ENCODE peak calls at places on chromosome 5, in five cellular contexts. One of them, this sample, is unnamed.
A peak's percentile ranks its signal among the peaks of the same experiment; 100 is the strongest.

GRCh38 chr5:73917433-73917832 is 291.4 kb downstream of the ARHGEF28 start:
- DNase-seq in mesenchymal stem cell: no peak
- DNase-seq in H9: no peak
- DNase-seq in neuronal stem cell: no peak
- DNase-seq in trophoblast cell: no peak
- DNase-seq in this sample: no peak

GRCh38 chr5:37834542-37835399 is 5.1 kb downstream of the GDNF start:
- DNase-seq in mesenchymal stem cell: no peak
- DNase-seq in H9: peak; percentile 67
- DNase-seq in neuronal stem cell: no peak
- DNase-seq in trophoblast cell: no peak
- DNase-seq in this sample: no peak

GRCh38 chr5:68562308-68562707 is 346.8 kb downstream of the PIK3R1 start:
- DNase-seq in neuronal stem cell: no peak
- DNase-seq in mesenchymal stem cell: peak; percentile 55
- DNase-seq in trophoblast cell: no peak
- DNase-seq in H9: no peak
- DNase-seq in this sample: peak; percentile 44

GRCh38 chr5:107771926-107772325 is 101.2 kb upstream of the EFNA5 start:
- DNase-seq in mesenchymal stem cell: no peak
- DNase-seq in neuronal stem cell: no peak
- DNase-seq in H9: no peak
- DNase-seq in trophoblast cell: no peak
- DNase-seq in this sample: no peak

GRCh38 chr5:154370119-154370518 is 75.7 kb upstream of the SAP30L start:
- DNase-seq in H9: no peak
- DNase-seq in trophoblast cell: peak; percentile 12
- DNase-seq in neuronal stem cell: no peak
- DNase-seq in mesenchymal stem cell: peak; percentile 46
- DNase-seq in this sample: peak; percentile 56

GRCh38 chr5:133499896-133500295 is 112.4 kb downstream of the FSTL4 start:
- DNase-seq in H9: no peak
- DNase-seq in neuronal stem cell: no peak
- DNase-seq in mesenchymal stem cell: no peak
- DNase-seq in trophoblast cell: no peak
- DNase-seq in this sample: no peak

GRCh38 chr5:140833993-140834392 is at the start of gene PCDHA7:
- DNase-seq in mesenchymal stem cell: no peak
- DNase-seq in trophoblast cell: no peak
- DNase-seq in H9: no peak
- DNase-seq in neuronal stem cell: no peak
- DNase-seq in this sample: peak; percentile 2

GRCh38 chr5:548256-548655 is 24.0 kb upstream of the SLC9A3 start:
- DNase-seq in trophoblast cell: peak; percentile 17
- DNase-seq in mesenchymal stem cell: no peak
- DNase-seq in H9: no peak
- DNase-seq in neuronal stem cell: no peak
- DNase-seq in this sample: peak; percentile 19

GRCh38 chr5:99099691-99100090 is 170.9 kb upstream of the CHD1 start:
- DNase-seq in H9: no peak
- DNase-seq in mesenchymal stem cell: no peak
- DNase-seq in neuronal stem cell: no peak
- DNase-seq in trophoblast cell: no peak
- DNase-seq in this sample: no peak

GRCh38 chr5:90940227-90940995 is 381.8 kb downstream of the ADGRV1 start:
- DNase-seq in H9: peak; percentile 61
- DNase-seq in trophoblast cell: peak; percentile 34
- DNase-seq in neuronal stem cell: peak; percentile 50
- DNase-seq in mesenchymal stem cell: peak; percentile 35
- DNase-seq in this sample: peak; percentile 60

GRCh38 chr5:40485021-40485998 is 194.4 kb upstream of the PTGER4 start:
- DNase-seq in trophoblast cell: no peak
- DNase-seq in mesenchymal stem cell: no peak
- DNase-seq in neuronal stem cell: no peak
- DNase-seq in H9: no peak
- DNase-seq in this sample: no peak

GRCh38 chr5:136192526-136193395 is at the start of gene SMIM32:
- DNase-seq in mesenchymal stem cell: peak; percentile 30
- DNase-seq in trophoblast cell: no peak
- DNase-seq in neuronal stem cell: peak; percentile 51
- DNase-seq in H9: peak; percentile 65
- DNase-seq in this sample: no peak

DNA sequence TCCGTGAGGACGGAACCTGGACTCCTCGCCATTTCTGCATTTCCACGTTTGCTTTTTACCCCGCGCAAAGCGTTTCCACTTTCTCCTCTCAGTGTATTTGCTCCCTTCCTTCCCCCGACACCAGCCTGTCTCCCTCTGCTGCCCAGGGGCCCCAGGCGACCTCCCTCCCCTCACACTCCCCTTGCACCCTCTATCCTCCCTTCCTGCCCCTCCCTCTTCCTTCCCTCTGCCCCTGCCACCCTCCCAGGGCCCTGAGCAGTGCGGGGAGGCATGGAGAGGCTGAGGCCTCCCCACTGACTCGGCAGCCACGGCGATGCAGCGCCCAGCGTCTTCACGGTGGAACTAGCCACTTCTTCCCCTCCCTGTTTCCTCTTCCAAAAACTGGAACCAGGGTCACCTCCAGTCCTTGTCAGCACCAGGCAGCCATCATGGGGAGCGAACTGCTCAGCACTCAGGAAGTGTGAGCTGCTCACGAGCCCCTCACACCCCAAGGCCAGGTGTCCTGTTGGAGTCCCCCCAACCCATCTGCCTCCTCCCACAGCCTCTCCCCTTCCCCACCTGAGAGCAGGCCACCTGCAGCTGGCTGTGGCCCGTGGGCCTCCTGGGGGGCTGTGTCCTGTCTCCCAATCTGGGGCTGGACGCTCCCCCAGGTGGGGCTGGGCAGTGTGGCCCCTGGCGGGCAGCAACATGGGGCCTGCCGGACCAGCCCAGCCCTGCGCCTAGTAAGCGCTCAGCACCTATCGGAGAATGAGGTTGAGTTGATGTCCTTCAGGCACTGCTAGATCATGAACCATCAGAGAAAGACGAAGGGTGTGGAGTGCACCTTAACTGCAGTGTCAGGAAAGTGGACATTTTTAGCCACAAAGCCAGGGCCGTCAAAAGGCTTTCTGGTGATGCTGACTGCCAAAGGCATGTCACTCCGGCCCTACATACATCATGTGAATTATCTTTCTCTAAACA is 17.5 kb downstream of the UBE2QL1 start:
- DNase-seq in trophoblast cell: no peak
- DNase-seq in H9: no peak
- DNase-seq in neuronal stem cell: no peak
- DNase-seq in mesenchymal stem cell: no peak
- DNase-seq in this sample: no peak
- H3K14ac ChIP-seq in trophoblast cell: no peak overlapping the region
- H3K14ac ChIP-seq in H9: no peak overlapping the region
- H3K14ac ChIP-seq in neuronal stem cell: peak overlapping the region; percentile 67
- H3K14ac ChIP-seq in mesenchymal stem cell: no peak overlapping the region
- H3K14ac ChIP-seq in this sample: no peak overlapping the region

DNA sequence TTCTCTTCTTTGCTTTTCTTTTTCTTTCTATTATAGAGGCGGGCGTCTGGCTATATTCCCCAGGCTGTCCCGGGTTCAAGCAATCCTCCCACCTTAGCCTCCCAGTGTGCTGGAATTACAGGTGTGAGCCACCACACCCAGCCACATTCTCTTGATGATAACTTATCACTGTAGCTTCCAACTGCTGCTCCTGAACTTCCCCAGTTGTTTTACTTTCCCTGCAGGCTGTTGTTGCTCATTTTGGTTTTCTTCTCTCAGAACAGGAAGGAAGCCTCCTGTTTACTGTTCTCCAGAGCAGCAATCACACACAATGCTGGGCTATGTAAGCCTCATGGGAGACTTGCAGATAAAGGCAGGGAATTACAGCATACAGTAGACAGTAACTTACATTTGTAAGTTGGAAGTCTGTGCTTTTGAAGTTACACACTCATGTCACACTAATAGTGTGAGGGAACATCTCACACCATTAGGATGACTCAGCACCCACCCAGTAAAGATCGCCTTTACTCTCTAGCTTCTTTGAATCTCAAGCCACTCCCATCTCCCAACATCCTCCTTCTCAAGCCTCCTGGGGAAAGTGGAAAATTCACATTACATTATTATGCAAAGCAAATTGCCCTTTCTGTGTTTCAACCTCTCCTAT is 2216.5 kb upstream of the WWC1 start:
- DNase-seq in H9: peak; percentile 59
- DNase-seq in trophoblast cell: no peak
- DNase-seq in mesenchymal stem cell: peak; percentile 54
- DNase-seq in neuronal stem cell: peak; percentile 6
- DNase-seq in this sample: no peak
- H3K14ac ChIP-seq in H9: no peak overlapping the region
- H3K14ac ChIP-seq in trophoblast cell: no peak overlapping the region
- H3K14ac ChIP-seq in mesenchymal stem cell: no peak overlapping the region
- H3K14ac ChIP-seq in neuronal stem cell: no peak overlapping the region
- H3K14ac ChIP-seq in this sample: no peak overlapping the region

DNA sequence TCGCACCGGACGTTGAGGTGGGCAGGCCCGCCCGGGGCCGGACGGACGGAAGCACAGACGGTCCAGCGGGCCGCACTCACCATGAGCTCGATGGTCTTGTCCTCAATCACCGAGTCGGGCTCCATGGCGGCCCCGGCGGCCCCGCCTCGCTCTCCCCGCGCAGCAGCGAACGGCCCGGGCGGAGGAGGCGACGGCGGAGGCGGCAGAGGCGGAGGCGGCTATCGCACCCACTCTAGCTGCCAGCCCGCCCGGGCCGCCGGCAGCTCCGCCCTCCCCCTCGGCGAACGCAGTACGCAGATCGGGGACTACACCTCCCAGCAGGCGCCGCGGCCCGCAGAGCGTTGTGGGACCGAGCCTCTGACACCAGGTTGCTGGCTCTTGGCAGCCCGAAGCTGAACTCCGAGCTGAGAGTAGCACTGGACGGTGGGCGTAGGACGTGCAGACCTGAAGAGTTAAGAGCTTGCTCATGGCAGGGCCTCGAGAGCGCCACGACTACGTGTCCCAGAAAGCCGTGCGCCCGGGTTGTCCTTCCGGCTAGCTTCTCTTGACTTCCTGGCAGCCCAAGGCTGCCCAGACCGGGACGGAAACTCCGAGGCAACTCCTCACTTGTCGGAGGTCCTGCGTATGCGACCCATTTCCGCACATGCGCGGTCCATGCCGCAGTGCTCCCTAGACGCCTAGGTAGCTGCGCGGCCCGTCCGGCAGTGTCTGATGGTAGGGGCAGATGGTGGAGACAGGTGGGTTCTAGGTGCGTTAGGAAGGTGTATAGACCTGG is at the start of gene FBXW11:
- DNase-seq in mesenchymal stem cell: peak; percentile 98
- DNase-seq in neuronal stem cell: peak; percentile 93
- DNase-seq in trophoblast cell: peak; percentile 98
- DNase-seq in H9: peak; percentile 97
- DNase-seq in this sample: peak; percentile 97
- H3K14ac ChIP-seq in mesenchymal stem cell: no peak within 1 kb of the TSS
- H3K14ac ChIP-seq in neuronal stem cell: no peak within 1 kb of the TSS
- H3K14ac ChIP-seq in trophoblast cell: peak within 1 kb of the TSS; percentile 98
- H3K14ac ChIP-seq in H9: peak within 1 kb of the TSS; percentile 99
- H3K14ac ChIP-seq in this sample: peak within 1 kb of the TSS; percentile 100

DNA sequence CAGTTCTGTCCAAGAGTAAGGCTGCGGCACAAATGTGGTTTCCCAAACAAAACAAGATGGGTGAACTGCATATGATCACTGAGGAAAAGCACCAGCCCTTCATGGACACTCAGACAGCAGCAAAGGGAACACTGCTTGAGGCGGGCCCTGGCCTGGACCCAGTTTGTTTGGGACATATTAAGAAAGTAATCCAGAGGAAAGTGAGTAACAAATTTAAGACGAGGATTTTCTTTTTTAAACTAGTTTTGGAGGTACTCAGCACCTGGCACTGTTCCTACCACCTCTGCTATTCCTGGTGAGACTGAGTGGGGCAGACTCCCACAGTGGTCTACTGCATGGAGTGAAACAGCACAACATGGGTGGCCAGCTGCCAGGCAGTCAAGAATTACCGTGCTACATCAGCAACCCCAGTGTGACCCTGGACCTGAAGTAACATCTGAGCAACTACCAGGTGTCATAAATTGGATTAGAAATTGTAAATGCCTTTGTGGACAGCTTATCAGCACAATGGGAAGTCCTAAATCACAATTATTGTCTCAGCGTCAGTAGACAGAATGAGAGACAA is 28.5 kb downstream of the P4HA2 start:
- DNase-seq in trophoblast cell: no peak
- DNase-seq in mesenchymal stem cell: no peak
- DNase-seq in H9: no peak
- DNase-seq in neuronal stem cell: no peak
- DNase-seq in this sample: no peak
- H3K14ac ChIP-seq in trophoblast cell: no peak overlapping the region
- H3K14ac ChIP-seq in mesenchymal stem cell: no peak overlapping the region
- H3K14ac ChIP-seq in H9: no peak overlapping the region
- H3K14ac ChIP-seq in neuronal stem cell: no peak overlapping the region
- H3K14ac ChIP-seq in this sample: no peak overlapping the region

DNA sequence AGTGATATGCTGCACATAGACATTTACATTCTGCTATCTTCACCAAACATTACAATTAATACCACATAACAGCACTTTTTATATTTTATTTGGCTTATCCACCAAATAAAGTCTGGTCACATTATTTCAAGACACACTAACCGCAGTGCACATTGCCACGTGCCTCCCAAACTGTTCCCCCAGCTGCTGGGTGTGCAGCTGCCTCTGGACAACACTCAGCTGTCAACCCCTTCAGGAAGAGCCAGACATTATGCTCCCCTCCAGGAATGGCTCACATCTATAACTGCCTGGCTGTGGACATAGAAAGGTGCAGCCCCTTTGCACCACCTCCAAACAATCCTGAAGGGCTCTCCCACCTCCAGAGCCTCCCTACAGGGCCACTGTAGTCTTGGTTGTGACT is 372.4 kb downstream of the CTNND2 start:
- DNase-seq in trophoblast cell: no peak
- DNase-seq in mesenchymal stem cell: no peak
- DNase-seq in H9: no peak
- DNase-seq in neuronal stem cell: no peak
- DNase-seq in this sample: no peak
- H3K14ac ChIP-seq in trophoblast cell: no peak overlapping the region
- H3K14ac ChIP-seq in mesenchymal stem cell: no peak overlapping the region
- H3K14ac ChIP-seq in H9: peak overlapping the region; percentile 0
- H3K14ac ChIP-seq in neuronal stem cell: no peak overlapping the region
- H3K14ac ChIP-seq in this sample: no peak overlapping the region

This sample was measured in IMR-90.